ENCODE peak calls at places on chromosomes 4 and X, in seven cellular contexts. One of them, this sample, is unnamed.

GRCh38 chr4:43241104-43241503 is 348.6 kb downstream of the GRXCR1 start:
- DNase-seq in stimulated activated CD4-positive, alpha-beta T cell treated with anti-CD3 and anti-CD28 coated beads, Interleukin-2, amount 100 ng/mL, for 48 hours: no peak
- DNase-seq in lower leg skin: no peak
- DNase-seq in HTR-8/SVneo: no peak
- DNase-seq in D721Med: no peak
- DNase-seq in NCI-H146: no peak
- DNase-seq in RPMI7951: no peak
- DNase-seq in this sample: no peak

GRCh38 chr4:24557036-24558022 is 27.0 kb downstream of the DHX15 start:
- DNase-seq in stimulated activated CD4-positive, alpha-beta T cell treated with anti-CD3 and anti-CD28 coated beads, Interleukin-2, amount 100 ng/mL, for 48 hours: no peak
- DNase-seq in lower leg skin: no peak
- DNase-seq in HTR-8/SVneo: no peak
- DNase-seq in D721Med: no peak
- DNase-seq in NCI-H146: no peak
- DNase-seq in RPMI7951: peak; percentile 24
- DNase-seq in this sample: no peak

GRCh38 chr4:866761-867390 is 40.9 kb upstream of the CPLX1 start:
- DNase-seq in stimulated activated CD4-positive, alpha-beta T cell treated with anti-CD3 and anti-CD28 coated beads, Interleukin-2, amount 100 ng/mL, for 48 hours: no peak
- DNase-seq in lower leg skin: no peak
- DNase-seq in HTR-8/SVneo: peak; percentile 55
- DNase-seq in D721Med: no peak
- DNase-seq in NCI-H146: no peak
- DNase-seq in RPMI7951: no peak
- DNase-seq in this sample: no peak

GRCh38 chr4:83821493-83821892 is 285.6 kb downstream of the GPAT3 start:
- DNase-seq in stimulated activated CD4-positive, alpha-beta T cell treated with anti-CD3 and anti-CD28 coated beads, Interleukin-2, amount 100 ng/mL, for 48 hours: no peak
- DNase-seq in lower leg skin: no peak
- DNase-seq in HTR-8/SVneo: no peak
- DNase-seq in D721Med: no peak
- DNase-seq in NCI-H146: no peak
- DNase-seq in RPMI7951: no peak
- DNase-seq in this sample: no peak

GRCh38 chrX:12978205-12979010 is 3.5 kb downstream of the TMSB4X start:
- DNase-seq in stimulated activated CD4-positive, alpha-beta T cell treated with anti-CD3 and anti-CD28 coated beads, Interleukin-2, amount 100 ng/mL, for 48 hours: no peak
- DNase-seq in lower leg skin: peak; percentile 90
- DNase-seq in HTR-8/SVneo: no peak
- DNase-seq in D721Med: no peak
- DNase-seq in NCI-H146: peak; percentile 82
- DNase-seq in RPMI7951: peak; percentile 58
- DNase-seq in this sample: no peak

GRCh38 chr4:53908661-53909078 is 155.7 kb downstream of the CHIC2 start:
- DNase-seq in stimulated activated CD4-positive, alpha-beta T cell treated with anti-CD3 and anti-CD28 coated beads, Interleukin-2, amount 100 ng/mL, for 48 hours: no peak
- DNase-seq in lower leg skin: no peak
- DNase-seq in HTR-8/SVneo: peak; percentile 42
- DNase-seq in D721Med: no peak
- DNase-seq in NCI-H146: peak; percentile 91
- DNase-seq in RPMI7951: peak; percentile 91
- DNase-seq in this sample: peak; percentile 61

GRCh38 chr4:26288308-26288982 is 32.4 kb upstream of the RBPJ start:
- DNase-seq in stimulated activated CD4-positive, alpha-beta T cell treated with anti-CD3 and anti-CD28 coated beads, Interleukin-2, amount 100 ng/mL, for 48 hours: no peak
- DNase-seq in lower leg skin: no peak
- DNase-seq in HTR-8/SVneo: no peak
- DNase-seq in D721Med: no peak
- DNase-seq in NCI-H146: no peak
- DNase-seq in RPMI7951: peak; percentile 66
- DNase-seq in this sample: peak; percentile 7

GRCh38 chrX:275967-276587 is 5.1 kb upstream of the PLCXD1 start:
- DNase-seq in stimulated activated CD4-positive, alpha-beta T cell treated with anti-CD3 and anti-CD28 coated beads, Interleukin-2, amount 100 ng/mL, for 48 hours: no peak
- DNase-seq in lower leg skin: peak; percentile 94
- DNase-seq in HTR-8/SVneo: no peak
- DNase-seq in D721Med: no peak
- DNase-seq in NCI-H146: no peak
- DNase-seq in RPMI7951: peak; percentile 39
- DNase-seq in this sample: no peak

GRCh38 chr4:8316251-8316771 is 46.8 kb downstream of the HTRA3 start:
- DNase-seq in stimulated activated CD4-positive, alpha-beta T cell treated with anti-CD3 and anti-CD28 coated beads, Interleukin-2, amount 100 ng/mL, for 48 hours: no peak
- DNase-seq in lower leg skin: no peak
- DNase-seq in HTR-8/SVneo: no peak
- DNase-seq in D721Med: no peak
- DNase-seq in NCI-H146: no peak
- DNase-seq in RPMI7951: no peak
- DNase-seq in this sample: no peak

GRCh38 chrX:22118161-22118830 is 86.2 kb downstream of the PHEX start:
- DNase-seq in stimulated activated CD4-positive, alpha-beta T cell treated with anti-CD3 and anti-CD28 coated beads, Interleukin-2, amount 100 ng/mL, for 48 hours: no peak
- DNase-seq in lower leg skin: peak; percentile 58
- DNase-seq in HTR-8/SVneo: no peak
- DNase-seq in D721Med: no peak
- DNase-seq in NCI-H146: no peak
- DNase-seq in RPMI7951: no peak
- DNase-seq in this sample: no peak

GRCh38 chr4:13492752-13493151 is 8.6 kb upstream of the RAB28 start:
- DNase-seq in stimulated activated CD4-positive, alpha-beta T cell treated with anti-CD3 and anti-CD28 coated beads, Interleukin-2, amount 100 ng/mL, for 48 hours: no peak
- DNase-seq in lower leg skin: no peak
- DNase-seq in HTR-8/SVneo: no peak
- DNase-seq in D721Med: no peak
- DNase-seq in NCI-H146: no peak
- DNase-seq in RPMI7951: no peak
- DNase-seq in this sample: no peak

GRCh38 chr4:120155287-120155686 is 88.6 kb upstream of the MAD2L1 start:
- DNase-seq in stimulated activated CD4-positive, alpha-beta T cell treated with anti-CD3 and anti-CD28 coated beads, Interleukin-2, amount 100 ng/mL, for 48 hours: no peak
- DNase-seq in lower leg skin: no peak
- DNase-seq in HTR-8/SVneo: no peak
- DNase-seq in D721Med: no peak
- DNase-seq in NCI-H146: no peak
- DNase-seq in RPMI7951: no peak
- DNase-seq in this sample: no peak

This sample was measured in Panc1.